ENCODE peak calls at places on chromosome 5, in seven cellular contexts. One of them, this sample, is unnamed.

GRCh38 chr5:36270175-36270574 is 28.4 kb upstream of the NADK2 start:
- DNase-seq in H1: no peak
- DNase-seq in H9: no peak
- DNase-seq in mesendoderm: no peak
- DNase-seq in neuronal stem cell: no peak
- DNase-seq in trophoblast cell: no peak
- DNase-seq in mesenchymal stem cell: no peak
- DNase-seq in this sample: no peak

GRCh38 chr5:74185599-74185998 is 454.9 kb downstream of the ENC1 start:
- DNase-seq in trophoblast cell: no peak
- DNase-seq in H9: no peak
- DNase-seq in mesendoderm: no peak
- DNase-seq in neuronal stem cell: no peak
- DNase-seq in mesenchymal stem cell: no peak
- DNase-seq in H1: no peak
- DNase-seq in this sample: no peak

GRCh38 chr5:16679863-16680262 is 63.1 kb upstream of the RETREG1 start:
- DNase-seq in H1: no peak
- DNase-seq in trophoblast cell: no peak
- DNase-seq in mesendoderm: peak; percentile 57
- DNase-seq in H9: peak; percentile 55
- DNase-seq in neuronal stem cell: no peak
- DNase-seq in mesenchymal stem cell: no peak
- DNase-seq in this sample: no peak

GRCh38 chr5:53067641-53068040 is 41.9 kb downstream of the MOCS2 start:
- DNase-seq in H9: no peak
- DNase-seq in neuronal stem cell: no peak
- DNase-seq in mesendoderm: no peak
- DNase-seq in trophoblast cell: no peak
- DNase-seq in mesenchymal stem cell: no peak
- DNase-seq in H1: no peak
- DNase-seq in this sample: peak; percentile 41

GRCh38 chr5:53991942-53992341 is 318.4 kb downstream of the ARL15 start:
- DNase-seq in trophoblast cell: peak; percentile 63
- DNase-seq in H1: no peak
- DNase-seq in mesenchymal stem cell: no peak
- DNase-seq in mesendoderm: peak; percentile 39
- DNase-seq in H9: no peak
- DNase-seq in neuronal stem cell: no peak
- DNase-seq in this sample: no peak

GRCh38 chr5:10599828-10600227 is 36.0 kb downstream of the ANKRD33B start:
- DNase-seq in trophoblast cell: no peak
- DNase-seq in H1: no peak
- DNase-seq in mesendoderm: no peak
- DNase-seq in neuronal stem cell: no peak
- DNase-seq in H9: no peak
- DNase-seq in mesenchymal stem cell: peak; percentile 62
- DNase-seq in this sample: peak; percentile 78

GRCh38 chr5:169856571-169856970 is 123.7 kb downstream of the INSYN2B start:
- DNase-seq in H1: no peak
- DNase-seq in neuronal stem cell: no peak
- DNase-seq in mesenchymal stem cell: peak; percentile 74
- DNase-seq in mesendoderm: peak; percentile 74
- DNase-seq in trophoblast cell: no peak
- DNase-seq in H9: no peak
- DNase-seq in this sample: peak; percentile 95

GRCh38 chr5:81853005-81853357 is 102.1 kb upstream of the SSBP2 start:
- DNase-seq in mesenchymal stem cell: no peak
- DNase-seq in trophoblast cell: no peak
- DNase-seq in H9: no peak
- DNase-seq in neuronal stem cell: no peak
- DNase-seq in mesendoderm: no peak
- DNase-seq in H1: no peak
- DNase-seq in this sample: no peak

GRCh38 chr5:171661146-171661545 is 124.5 kb upstream of the SMIM23 start:
- DNase-seq in neuronal stem cell: no peak
- DNase-seq in mesenchymal stem cell: no peak
- DNase-seq in mesendoderm: no peak
- DNase-seq in H1: no peak
- DNase-seq in H9: no peak
- DNase-seq in trophoblast cell: no peak
- DNase-seq in this sample: no peak

GRCh38 chr5:151456321-151456940 is 9.0 kb downstream of the SLC36A1 start:
- DNase-seq in H1: no peak
- DNase-seq in neuronal stem cell: no peak
- DNase-seq in mesenchymal stem cell: no peak
- DNase-seq in mesendoderm: no peak
- DNase-seq in H9: no peak
- DNase-seq in trophoblast cell: peak; percentile 89
- DNase-seq in this sample: no peak

GRCh38 chr5:66565878-66566277 is 30.3 kb upstream of the MAST4 start:
- DNase-seq in H9: no peak
- DNase-seq in mesendoderm: peak; percentile 41
- DNase-seq in trophoblast cell: no peak
- DNase-seq in neuronal stem cell: no peak
- DNase-seq in mesenchymal stem cell: no peak
- DNase-seq in H1: no peak
- DNase-seq in this sample: no peak

GRCh38 chr5:151264113-151264512 is 11.1 kb downstream of the GM2A start:
- DNase-seq in mesendoderm: peak; percentile 28
- DNase-seq in H1: no peak
- DNase-seq in mesenchymal stem cell: peak; percentile 25
- DNase-seq in neuronal stem cell: no peak
- DNase-seq in H9: no peak
- DNase-seq in trophoblast cell: peak; percentile 38
- DNase-seq in this sample: peak; percentile 47

GRCh38 chr5:60856059-60856458 is 12.0 kb upstream of the ELOVL7 start:
- DNase-seq in mesenchymal stem cell: peak; percentile 72
- DNase-seq in H1: no peak
- DNase-seq in neuronal stem cell: no peak
- DNase-seq in trophoblast cell: peak; percentile 78
- DNase-seq in mesendoderm: no peak
- DNase-seq in H9: no peak
- DNase-seq in this sample: peak; percentile 29

GRCh38 chr5:132369471-132370240 is at the start of gene SLC22A5:
- DNase-seq in H9: peak; percentile 83
- DNase-seq in mesendoderm: peak; percentile 87
- DNase-seq in neuronal stem cell: peak; percentile 65
- DNase-seq in trophoblast cell: peak; percentile 88
- DNase-seq in mesenchymal stem cell: peak; percentile 58
- DNase-seq in H1: peak; percentile 41
- DNase-seq in this sample: peak; percentile 33

GRCh38 chr5:133366966-133367365 is 245.4 kb downstream of the FSTL4 start:
- DNase-seq in mesendoderm: no peak
- DNase-seq in neuronal stem cell: no peak
- DNase-seq in H9: no peak
- DNase-seq in H1: no peak
- DNase-seq in trophoblast cell: no peak
- DNase-seq in mesenchymal stem cell: no peak
- DNase-seq in this sample: no peak

GRCh38 chr5:173010547-173011464 is 27.2 kb downstream of the ATP6V0E1 start:
- DNase-seq in mesendoderm: peak; percentile 80
- DNase-seq in H1: no peak
- DNase-seq in trophoblast cell: peak; percentile 87
- DNase-seq in mesenchymal stem cell: peak; percentile 62
- DNase-seq in H9: peak; percentile 69
- DNase-seq in neuronal stem cell: peak; percentile 21
- DNase-seq in this sample: peak; percentile 32

DNA sequence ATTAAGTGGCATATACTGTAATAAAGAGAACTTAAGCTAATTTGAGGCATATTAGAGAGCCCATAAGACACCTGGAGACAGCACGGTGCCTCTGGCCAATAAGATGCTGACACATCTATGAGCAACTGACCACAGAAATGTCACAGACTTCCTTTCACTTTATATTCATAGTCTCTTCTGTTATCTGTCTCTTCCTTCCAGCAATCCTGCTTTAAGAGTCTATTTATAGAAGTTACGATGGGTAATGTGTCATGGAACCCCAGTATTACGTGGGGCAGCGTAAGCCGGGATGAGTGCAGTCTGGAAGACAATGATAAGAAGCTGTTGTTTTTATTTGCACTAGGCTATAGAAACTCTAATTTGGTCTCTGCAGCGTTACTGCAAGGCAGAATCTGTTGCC is 136.8 kb downstream of the CFAP90 start:
- DNase-seq in mesendoderm: no peak
- DNase-seq in H9: no peak
- DNase-seq in mesenchymal stem cell: peak; percentile 22
- DNase-seq in H1: no peak
- DNase-seq in neuronal stem cell: no peak
- DNase-seq in trophoblast cell: no peak
- DNase-seq in this sample: no peak
- H3K27ac ChIP-seq in mesendoderm: no peak overlapping the region
- H3K27ac ChIP-seq in H9: no peak overlapping the region
- H3K27ac ChIP-seq in mesenchymal stem cell: no peak overlapping the region
- H3K27ac ChIP-seq in H1: no peak overlapping the region
- H3K27ac ChIP-seq in neuronal stem cell: no peak overlapping the region
- H3K27ac ChIP-seq in trophoblast cell: no peak overlapping the region
- H3K27ac ChIP-seq in this sample: no peak overlapping the region

GRCh38 chr5:154311362-154311761 is 120.8 kb downstream of the GALNT10 start:
- DNase-seq in trophoblast cell: peak; percentile 27
- DNase-seq in mesenchymal stem cell: no peak
- DNase-seq in mesendoderm: no peak
- DNase-seq in H1: no peak
- DNase-seq in H9: no peak
- DNase-seq in neuronal stem cell: no peak
- DNase-seq in this sample: no peak

GRCh38 chr5:154309805-154310204 is 119.3 kb downstream of the GALNT10 start:
- DNase-seq in neuronal stem cell: no peak
- DNase-seq in mesenchymal stem cell: no peak
- DNase-seq in trophoblast cell: peak; percentile 45
- DNase-seq in H9: no peak
- DNase-seq in mesendoderm: no peak
- DNase-seq in H1: no peak
- DNase-seq in this sample: no peak

GRCh38 chr5:154312000-154312399 is 121.5 kb downstream of the GALNT10 start:
- DNase-seq in trophoblast cell: no peak
- DNase-seq in H9: no peak
- DNase-seq in mesendoderm: peak; percentile 76
- DNase-seq in neuronal stem cell: no peak
- DNase-seq in mesenchymal stem cell: no peak
- DNase-seq in H1: no peak
- DNase-seq in this sample: no peak

GRCh38 chr5:154309361-154309725 is 118.8 kb downstream of the GALNT10 start:
- DNase-seq in trophoblast cell: peak; percentile 89
- DNase-seq in neuronal stem cell: no peak
- DNase-seq in mesendoderm: no peak
- DNase-seq in H9: no peak
- DNase-seq in H1: no peak
- DNase-seq in mesenchymal stem cell: peak; percentile 32
- DNase-seq in this sample: peak; percentile 60

DNA sequence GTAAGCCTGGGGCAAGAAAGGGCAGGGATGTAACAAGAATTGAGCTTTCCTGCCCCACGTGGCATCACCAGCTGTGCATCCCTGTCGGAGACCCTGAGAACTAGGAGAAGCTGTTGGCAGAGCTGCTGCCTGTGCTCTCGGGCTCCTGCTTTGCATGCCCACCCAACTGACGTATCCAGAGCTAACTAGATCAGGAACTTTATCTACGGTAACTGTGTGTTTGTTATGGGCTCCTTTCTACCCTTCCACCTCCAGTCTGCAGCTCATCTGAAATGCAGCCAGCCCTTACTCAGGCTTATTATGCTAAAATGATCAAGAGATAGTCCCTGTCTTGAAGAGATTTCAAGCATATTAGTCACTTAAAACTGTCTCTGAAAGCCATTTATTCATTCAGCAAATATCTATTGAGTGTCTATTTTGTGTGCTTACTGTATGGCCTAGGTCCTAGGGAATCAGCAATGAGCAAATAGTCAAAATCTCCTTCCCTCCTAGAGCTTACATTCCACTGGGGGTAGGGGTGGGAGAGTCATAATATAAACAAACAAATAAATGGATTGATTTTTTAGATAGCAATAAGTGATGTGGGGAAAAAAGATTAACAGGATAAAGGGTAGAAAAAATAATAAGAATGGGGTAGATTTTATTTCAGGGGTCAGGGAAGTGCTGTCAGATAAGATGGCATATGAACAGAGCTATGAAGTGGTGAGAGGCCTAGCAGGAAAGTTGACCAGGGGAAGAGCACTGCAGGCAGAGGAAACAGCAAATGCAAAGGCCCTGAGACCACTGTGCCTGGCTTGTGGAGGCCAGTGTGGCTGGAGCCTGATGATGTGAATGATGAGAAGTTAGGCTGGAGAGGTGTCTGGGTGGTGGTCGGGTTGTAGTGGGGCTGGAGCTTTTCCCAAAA is 118.2 kb downstream of the GALNT10 start:
- DNase-seq in neuronal stem cell: no peak
- DNase-seq in H1: no peak
- DNase-seq in trophoblast cell: peak; percentile 77
- DNase-seq in mesenchymal stem cell: peak; percentile 59
- DNase-seq in H9: no peak
- DNase-seq in mesendoderm: no peak
- DNase-seq in this sample: peak; percentile 72
- H3K23ac ChIP-seq in neuronal stem cell: no peak overlapping the region
- H3K23ac ChIP-seq in H1: no peak overlapping the region
- H3K23ac ChIP-seq in trophoblast cell: peak overlapping the region; percentile 88
- H3K23ac ChIP-seq in mesenchymal stem cell: no peak overlapping the region
- H3K23ac ChIP-seq in H9: no peak overlapping the region
- H3K23ac ChIP-seq in mesendoderm: no peak overlapping the region
- H3K23ac ChIP-seq in this sample: peak overlapping the region; percentile 58

GRCh38 chr5:181189363-181189961 is 15.5 kb downstream of the TRIM7 start:
- DNase-seq in trophoblast cell: peak; percentile 55
- DNase-seq in H1: no peak
- DNase-seq in mesenchymal stem cell: peak; percentile 71
- DNase-seq in neuronal stem cell: no peak
- DNase-seq in H9: no peak
- DNase-seq in mesendoderm: no peak
- DNase-seq in this sample: peak; percentile 30

GRCh38 chr5:181190711-181191525 is 14.1 kb downstream of the TRIM7 start:
- DNase-seq in mesendoderm: no peak
- DNase-seq in trophoblast cell: peak; percentile 62
- DNase-seq in H1: no peak
- DNase-seq in mesenchymal stem cell: no peak
- DNase-seq in neuronal stem cell: peak; percentile 70
- DNase-seq in H9: no peak
- DNase-seq in this sample: no peak

GRCh38 chr5:181188700-181189362 is 16.2 kb downstream of the TRIM7 start:
- DNase-seq in mesenchymal stem cell: peak; percentile 87
- DNase-seq in H1: no peak
- DNase-seq in H9: peak; percentile 82
- DNase-seq in trophoblast cell: peak; percentile 95
- DNase-seq in mesendoderm: peak; percentile 85
- DNase-seq in neuronal stem cell: peak; percentile 90
- DNase-seq in this sample: peak; percentile 66

GRCh38 chr5:181191526-181192336 is 13.3 kb downstream of the TRIM7 start:
- DNase-seq in neuronal stem cell: peak; percentile 98
- DNase-seq in H1: peak; percentile 87
- DNase-seq in mesendoderm: peak; percentile 96
- DNase-seq in trophoblast cell: peak; percentile 97
- DNase-seq in mesenchymal stem cell: peak; percentile 96
- DNase-seq in H9: peak; percentile 95
- DNase-seq in this sample: peak; percentile 94

GRCh38 chr5:181189962-181190710 is 14.9 kb downstream of the TRIM7 start:
- DNase-seq in neuronal stem cell: no peak
- DNase-seq in H9: no peak
- DNase-seq in mesendoderm: no peak
- DNase-seq in mesenchymal stem cell: peak; percentile 31
- DNase-seq in trophoblast cell: peak; percentile 50
- DNase-seq in H1: no peak
- DNase-seq in this sample: no peak
- H3K27ac ChIP-seq in neuronal stem cell: no peak overlapping the region
- H3K27ac ChIP-seq in H9: no peak overlapping the region
- H3K27ac ChIP-seq in mesendoderm: no peak overlapping the region
- H3K27ac ChIP-seq in mesenchymal stem cell: no peak overlapping the region
- H3K27ac ChIP-seq in trophoblast cell: no peak overlapping the region
- H3K27ac ChIP-seq in H1: no peak overlapping the region
- H3K27ac ChIP-seq in this sample: no peak overlapping the region

GRCh38 chr5:76901522-76901921 is 51.3 kb upstream of the CRHBP start:
- DNase-seq in mesenchymal stem cell: no peak
- DNase-seq in H1: no peak
- DNase-seq in trophoblast cell: no peak
- DNase-seq in mesendoderm: no peak
- DNase-seq in neuronal stem cell: no peak
- DNase-seq in H9: no peak
- DNase-seq in this sample: no peak
- H3K23ac ChIP-seq in mesenchymal stem cell: no peak overlapping the region
- H3K23ac ChIP-seq in H1: no peak overlapping the region
- H3K23ac ChIP-seq in trophoblast cell: no peak overlapping the region
- H3K23ac ChIP-seq in mesendoderm: no peak overlapping the region
- H3K23ac ChIP-seq in neuronal stem cell: no peak overlapping the region
- H3K23ac ChIP-seq in H9: no peak overlapping the region
- H3K23ac ChIP-seq in this sample: no peak overlapping the region

This sample was measured in IMR-90.